ENCODE peak calls at places on chromosomes 4 and X, in ten cellular contexts. O is fibroblast of lung; U is lung; R is gastrocnemius medialis; C is DND-41; H is Peyer's patch; Q is tibial nerve; V is mammary epithelial cell; M is CD8-positive, alpha-beta memory T cell; Y is pancreas. Z is an unnamed sample.

GRCh38 chr4:187017156-187017555 is 293.5 kb upstream of the FAT1 start:
- DNase-seq in O (no peak), U (no peak), R (no peak), C (no peak), H (no peak), Q (no peak), V (no peak), M (no peak), Y (no peak), Z (no peak)

GRCh38 chrX:24506082-24506481 is 41.0 kb downstream of the PDK3 start:
- DNase-seq in O (peak; percentile 41), U (no peak), R (no peak), C (no peak), H (no peak), Q (no peak), V (peak; percentile 67), M (no peak), Y (no peak), Z (no peak)

GRCh38 chr4:185426960-185427688 is 1.4 kb upstream of the UFSP2 start:
- DNase-seq in O (no peak), U (no peak), R (no peak), C (no peak), H (no peak), Q (no peak), V (peak; percentile 54), M (no peak), Y (no peak), Z (no peak)

GRCh38 chrX:140141444-140142029 is 176.2 kb upstream of the CXorf66 start:
- DNase-seq in O (no peak), U (peak; percentile 42), R (no peak), C (peak; percentile 17), H (no peak), Q (peak; percentile 14), V (peak; percentile 8), M (no peak), Y (no peak), Z (no peak)

GRCh38 chrX:46561931-46562721 is 11.4 kb upstream of the CHST7 start:
- DNase-seq in O (peak; percentile 53), U (peak; percentile 55), R (no peak), C (no peak), H (no peak), Q (no peak), V (no peak), M (no peak), Y (no peak), Z (no peak)

GRCh38 chrX:44570524-44570923 is 27.9 kb upstream of the FUNDC1 start:
- DNase-seq in O (peak; percentile 40), U (no peak), R (no peak), C (no peak), H (no peak), Q (no peak), V (peak; percentile 28), M (no peak), Y (no peak), Z (no peak)

GRCh38 chr4:144649646-144650045 is 3.7 kb downstream of the HHIP start:
- DNase-seq in O (no peak), U (no peak), R (no peak), C (no peak), H (no peak), Q (no peak), V (no peak), M (no peak), Y (no peak), Z (no peak)

GRCh38 chrX:75887833-75888232 is 102.8 kb upstream of the MAGEE2 start:
- DNase-seq in O (no peak), U (no peak), R (no peak), C (no peak), H (no peak), Q (no peak), V (no peak), M (no peak), Y (no peak), Z (no peak)

GRCh38 chr4:47122592-47123291 is 91.4 kb downstream of the GABRB1 start:
- DNase-seq in O (peak; percentile 70), U (peak; percentile 52), R (peak; percentile 2), C (peak; percentile 70), H (no peak), Q (peak; percentile 69), V (peak; percentile 58), M (peak; percentile 2), Y (no peak), Z (peak; percentile 17)

GRCh38 chr4:174282836-174283506 is 496 bp downstream of the FBXO8 start:
- DNase-seq in O (peak; percentile 95), U (peak; percentile 86), R (peak; percentile 88), C (peak; percentile 85), H (peak; percentile 79), Q (peak; percentile 86), V (peak; percentile 96), M (peak; percentile 67), Y (peak; percentile 48), Z (peak; percentile 63)

GRCh38 chr4:188658958-188659522 is 519.8 kb downstream of the TRIML1 start:
- DNase-seq in O (no peak), U (no peak), R (no peak), C (no peak), H (no peak), Q (no peak), V (no peak), M (no peak), Y (peak; percentile 62), Z (no peak)

GRCh38 chrX:108362026-108362425 is 76.2 kb downstream of the COL4A6 start:
- DNase-seq in O (no peak), U (no peak), R (no peak), C (no peak), H (no peak), Q (no peak), V (peak; percentile 30), M (no peak), Y (no peak), Z (no peak)

GRCh38 chr4:140944539-140944938 is 188.4 kb upstream of the TBC1D9 start:
- DNase-seq in O (peak; percentile 78), U (no peak), R (no peak), C (no peak), H (no peak), Q (no peak), V (no peak), M (no peak), Y (no peak), Z (no peak)

GRCh38 chr4:158253350-158253980 is 43.2 kb downstream of the TMEM144 start:
- DNase-seq in O (peak; percentile 40), U (no peak), R (no peak), C (peak; percentile 36), H (no peak), Q (peak; percentile 84), V (peak; percentile 43), M (no peak), Y (no peak), Z (no peak)

GRCh38 chr4:29770627-29771026 is 949.5 kb upstream of the PCDH7 start:
- DNase-seq in O (no peak), U (no peak), R (no peak), C (no peak), H (no peak), Q (no peak), V (no peak), M (no peak), Y (no peak), Z (no peak)

GRCh38 chrX:20454117-20454516 is 187.4 kb upstream of the RPS6KA3 start:
- DNase-seq in O (peak; percentile 54), U (no peak), R (no peak), C (no peak), H (no peak), Q (no peak), V (no peak), M (no peak), Y (no peak), Z (no peak)

GRCh38 chr4:166965562-166965961 is 268.7 kb downstream of the SPOCK3 start:
- DNase-seq in O (no peak), U (no peak), R (no peak), C (no peak), H (no peak), Q (no peak), V (no peak), M (no peak), Y (no peak), Z (no peak)

DNA sequence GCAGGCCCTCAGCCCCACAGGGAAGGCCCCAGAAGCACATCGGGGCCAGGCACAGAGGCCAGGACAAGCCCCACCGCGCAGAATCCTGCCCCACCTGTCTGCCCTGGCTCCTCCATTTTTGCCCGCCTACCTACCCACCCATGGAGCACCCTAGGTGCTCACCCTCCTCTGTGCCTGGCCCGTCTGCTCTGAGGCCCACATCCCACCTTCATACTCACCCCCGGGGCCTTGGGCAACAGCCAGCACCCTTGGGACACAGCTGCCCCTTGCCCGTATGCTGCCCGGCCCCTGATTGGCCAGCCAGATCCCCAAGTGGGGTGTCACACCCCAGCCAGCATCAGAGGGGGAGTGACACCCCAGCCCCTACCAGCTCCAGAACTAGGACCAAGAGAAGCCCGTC is 10.8 kb upstream of the TREX2 start:
- DNase-seq in O (no peak), U (no peak), R (no peak), C (no peak), H (no peak), Q (no peak), V (no peak), M (no peak), Y (peak; percentile 47), Z (no peak)
- H3K36me3 ChIP-seq in O (no peaks in the 10 kb centered on the region), U (no peaks in the 10 kb centered on the region), R (no peaks in the 10 kb centered on the region), C (peaks cover 42% of the 10 kb centered on the region), H (no peaks in the 10 kb centered on the region), Q (peaks cover 37% of the 10 kb centered on the region), V (peaks cover 2% of the 10 kb centered on the region), M (no peaks in the 10 kb centered on the region), Y (no peaks in the 10 kb centered on the region), Z (peaks cover 3% of the 10 kb centered on the region)

GRCh38 chr4:8865681-8866310 is 5.8 kb downstream of the HMX1 start:
- DNase-seq in O (no peak), U (no peak), R (no peak), C (no peak), H (no peak), Q (no peak), V (no peak), M (no peak), Y (peak; percentile 36), Z (no peak)
- H3K4me1 ChIP-seq in O (no peaks in the 10 kb centered on the region), U (no peaks in the 10 kb centered on the region), R (no peaks in the 10 kb centered on the region), C (no peaks in the 10 kb centered on the region), H (peaks cover 5% of the 10 kb centered on the region), Q (no peaks in the 10 kb centered on the region), V (no peaks in the 10 kb centered on the region), M (no peaks in the 10 kb centered on the region), Y (no peaks in the 10 kb centered on the region), Z (no peaks in the 10 kb centered on the region)

DNA sequence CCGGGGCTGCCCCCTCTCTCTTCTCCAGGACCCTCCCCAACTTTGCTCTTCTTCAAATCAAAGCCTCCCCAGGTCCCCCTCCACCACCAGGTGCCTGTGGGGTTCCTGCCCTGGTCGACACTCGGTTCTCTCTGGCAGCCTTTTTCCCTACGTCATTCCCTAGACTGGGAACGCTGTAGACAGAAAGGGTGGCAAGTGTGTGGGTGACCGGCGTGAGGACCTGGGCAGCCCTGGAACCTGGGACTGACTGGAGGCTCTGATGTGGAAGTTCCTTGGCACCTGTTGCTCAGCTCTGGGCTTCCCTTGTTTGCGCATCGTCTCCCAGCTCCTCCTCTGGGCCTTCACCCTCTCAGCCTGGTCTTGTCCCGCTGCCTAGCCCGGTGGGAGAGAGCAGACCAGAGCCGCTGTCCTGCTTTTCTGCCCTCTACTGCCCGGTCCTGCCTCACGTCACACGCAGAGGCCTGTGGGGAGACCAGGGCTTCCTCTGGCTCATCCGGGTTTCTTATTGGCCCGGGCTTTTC is 1.3 kb downstream of the TACC3 start:
- DNase-seq in O (no peak), U (no peak), R (no peak), C (no peak), H (peak; percentile 47), Q (no peak), V (no peak), M (no peak), Y (peak; percentile 59), Z (no peak)
- H3K36me3 ChIP-seq in O (peaks cover 19% of the 10 kb centered on the region), U (no peaks in the 10 kb centered on the region), R (no peaks in the 10 kb centered on the region), C (peaks cover 68% of the 10 kb centered on the region), H (no peaks in the 10 kb centered on the region), Q (peaks cover 30% of the 10 kb centered on the region), V (peaks cover 2% of the 10 kb centered on the region), M (peaks cover 14% of the 10 kb centered on the region), Y (no peaks in the 10 kb centered on the region), Z (peaks cover 5% of the 10 kb centered on the region)

GRCh38 chr4:128477540-128477939 is 189.9 kb upstream of the PGRMC2 start:
- DNase-seq in O (no peak), U (no peak), R (no peak), C (no peak), H (no peak), Q (no peak), V (no peak), M (no peak), Y (no peak), Z (no peak)
- H3K4me1 ChIP-seq in O (no peaks in the 10 kb centered on the region), U (no peaks in the 10 kb centered on the region), R (no peaks in the 10 kb centered on the region), C (peaks cover 4% of the 10 kb centered on the region), H (no peaks in the 10 kb centered on the region), Q (no peaks in the 10 kb centered on the region), V (no peaks in the 10 kb centered on the region), M (no peaks in the 10 kb centered on the region), Y (no peaks in the 10 kb centered on the region), Z (no peaks in the 10 kb centered on the region)